ENCODE peak calls at places on chromosomes 5 and 9, in seven cellular contexts. V is NCI-H2029; P is AG10803; G is activated CD4-positive, alpha-beta T cell treated with anti-CD3 and anti-CD28 coated beads, Interleukin-2, amount 50 U/mL, for 1 hour; J is neural progenitor cell; Q is CD4-positive, alpha-beta memory T cell; Y is tibial artery. T is an unnamed sample.

GRCh38 chr9:135702002-135702721 is at the start of gene KCNT1:
- DNase-seq in V (peak; percentile 12), P (peak; percentile 13), G (peak; percentile 48), J (peak; percentile 82), Q (peak; percentile 31), Y (no peak), T (no peak)

GRCh38 chr5:172688735-172689572 is 47.9 kb downstream of the NEURL1B start:
- DNase-seq in V (no peak), P (no peak), G (peak; percentile 31), J (no peak), Q (peak; percentile 26), Y (peak; percentile 80), T (peak; percentile 96)

GRCh38 chr5:8568858-8569257 is 699.9 kb downstream of the MTRR start:
- DNase-seq in V (no peak), P (no peak), G (no peak), J (no peak), Q (no peak), Y (no peak), T (no peak)

GRCh38 chr5:140875085-140876065 is at the start of gene PCDHA12:
- DNase-seq in V (no peak), P (no peak), G (no peak), J (peak; percentile 68), Q (no peak), Y (no peak), T (no peak)

GRCh38 chr5:143008809-143009521 is 238.8 kb downstream of the ARHGAP26 start:
- DNase-seq in V (peak; percentile 76), P (peak; percentile 93), G (peak; percentile 59), J (no peak), Q (peak; percentile 86), Y (no peak), T (no peak)

GRCh38 chr9:112819635-112820496 is 69.3 kb downstream of the SNX30 start:
- DNase-seq in V (peak; percentile 51), P (peak; percentile 79), G (no peak), J (peak; percentile 76), Q (peak; percentile 2), Y (peak; percentile 76), T (no peak)

GRCh38 chr5:123087173-123088030 is 1.6 kb upstream of the PRDM6 start:
- DNase-seq in V (no peak), P (no peak), G (no peak), J (peak; percentile 60), Q (no peak), Y (no peak), T (no peak)

GRCh38 chr9:32413424-32413823 is 29.0 kb downstream of the ACO1 start:
- DNase-seq in V (no peak), P (peak; percentile 50), G (no peak), J (no peak), Q (no peak), Y (no peak), T (no peak)

GRCh38 chr5:151819830-151820229 is 48.1 kb downstream of the G3BP1 start:
- DNase-seq in V (peak; percentile 64), P (no peak), G (no peak), J (no peak), Q (no peak), Y (no peak), T (peak; percentile 4)

GRCh38 chr5:133635051-133635450 is 22.7 kb upstream of the FSTL4 start:
- DNase-seq in V (no peak), P (peak; percentile 13), G (no peak), J (no peak), Q (no peak), Y (no peak), T (no peak)

GRCh38 chr5:107602896-107603295 is 67.8 kb downstream of the EFNA5 start:
- DNase-seq in V (no peak), P (no peak), G (no peak), J (no peak), Q (no peak), Y (no peak), T (no peak)

GRCh38 chr5:61051267-61051666 is 106.3 kb downstream of the NDUFAF2 start:
- DNase-seq in V (no peak), P (peak; percentile 29), G (no peak), J (no peak), Q (no peak), Y (no peak), T (no peak)

GRCh38 chr9:38017149-38017884 is 51.7 kb downstream of the SHB start:
- DNase-seq in V (no peak), P (peak; percentile 92), G (no peak), J (peak; percentile 97), Q (no peak), Y (peak; percentile 83), T (peak; percentile 59)

GRCh38 chr5:3346111-3346820 is 249.4 kb upstream of the IRX1 start:
- DNase-seq in V (no peak), P (no peak), G (no peak), J (no peak), Q (no peak), Y (peak; percentile 28), T (no peak)

GRCh38 chr9:93079371-93079770 is 16.6 kb upstream of the CARD19 start:
- DNase-seq in V (no peak), P (no peak), G (no peak), J (no peak), Q (no peak), Y (peak; percentile 48), T (no peak)

GRCh38 chr5:44835693-44836092 is 26.9 kb downstream of the MRPS30 start:
- DNase-seq in V (no peak), P (no peak), G (no peak), J (no peak), Q (no peak), Y (no peak), T (no peak)

GRCh38 chr5:139649082-139649991 is 1.2 kb downstream of the CXXC5 start:
- DNase-seq in V (no peak), P (no peak), G (no peak), J (peak; percentile 78), Q (no peak), Y (peak; percentile 77), T (no peak)

GRCh38 chr9:127136081-127136879 is 13.8 kb upstream of the ANGPTL2 start:
- DNase-seq in V (no peak), P (no peak), G (no peak), J (no peak), Q (no peak), Y (peak; percentile 61), T (no peak)

GRCh38 chr5:142316051-142316450 is 8.8 kb downstream of the SPRY4 start:
- DNase-seq in V (peak; percentile 70), P (peak; percentile 69), G (no peak), J (no peak), Q (peak; percentile 36), Y (no peak), T (no peak)

GRCh38 chr5:103617913-103618312 is 55.3 kb upstream of the NUDT12 start:
- DNase-seq in V (no peak), P (no peak), G (no peak), J (no peak), Q (no peak), Y (no peak), T (peak; percentile 8)

GRCh38 chr9:95058795-95059386 is 258.6 kb downstream of the FANCC start:
- DNase-seq in V (no peak), P (no peak), G (no peak), J (no peak), Q (no peak), Y (no peak), T (no peak)

GRCh38 chr9:134517069-134517680 is 124.4 kb upstream of the COL5A1 start:
- DNase-seq in V (no peak), P (no peak), G (no peak), J (no peak), Q (no peak), Y (no peak), T (no peak)

GRCh38 chr9:120891255-120891954 is 14.4 kb upstream of the PHF19 start:
- DNase-seq in V (no peak), P (no peak), G (peak; percentile 66), J (no peak), Q (peak; percentile 52), Y (no peak), T (no peak)

T was measured in LNCaP clone FGC.